ENCODE peak calls at places on chromosomes 11 and 22, in five cellular contexts. Y is aorta, D is mesendoderm, S is heart left ventricle, E is cardiac muscle cell. A is an unnamed sample.
A peak's percentile ranks its signal among the peaks of the same experiment; 100 is the strongest.

GRCh38 chr11:122213111-122213510 is 97.1 kb upstream of the BLID start:
- DNase-seq in S (no peak), Y (no peak), D (no peak), E (no peak), A (no peak)

GRCh38 chr11:77633856-77634425 is 3.7 kb downstream of the CLNS1A start:
- DNase-seq in Y (peak; percentile 54), D (no peak), S (no peak), E (no peak), A (no peak)

GRCh38 chr11:79461144-79461543 is 20.3 kb upstream of the TENM4 start:
- DNase-seq in E (peak; percentile 65), S (peak; percentile 12), Y (no peak), D (peak; percentile 64), A (no peak)

GRCh38 chr11:27230175-27230565 is 132.8 kb downstream of the CCDC34 start:
- DNase-seq in D (no peak), S (no peak), E (no peak), Y (no peak), A (no peak)

GRCh38 chr11:120964857-120965256 is 59.0 kb upstream of the TBCEL start:
- DNase-seq in D (no peak), E (no peak), Y (no peak), S (no peak), A (no peak)

GRCh38 chr11:95256204-95256819 is 25.3 kb upstream of the SESN3 start:
- DNase-seq in D (no peak), S (no peak), Y (no peak), E (no peak), A (no peak)

GRCh38 chr22:27970596-27971220 is 51.7 kb upstream of the PITPNB start:
- DNase-seq in E (no peak), S (no peak), D (no peak), Y (no peak), A (no peak)

GRCh38 chr11:108115495-108116140 is 5.7 kb upstream of the ACAT1 start:
- DNase-seq in S (peak; percentile 79), D (peak; percentile 22), E (peak; percentile 21), Y (peak; percentile 82), A (peak; percentile 94)

GRCh38 chr11:112962854-112963367 is 1.7 kb downstream of the NCAM1 start:
- DNase-seq in E (peak; percentile 85), D (peak; percentile 55), S (peak; percentile 77), Y (peak; percentile 63), A (peak; percentile 90)

GRCh38 chr22:17272511-17272991 is 53.3 kb upstream of the ADA2 start:
- DNase-seq in Y (no peak), E (peak; percentile 24), S (peak; percentile 2), D (peak; percentile 95), A (peak; percentile 27)

GRCh38 chr22:26892401-26893033 is 235.1 kb downstream of the MIAT start:
- DNase-seq in S (no peak), D (no peak), E (peak; percentile 23), Y (peak; percentile 63), A (peak; percentile 72)

GRCh38 chr11:36041988-36042606 is 98.2 kb downstream of the LDLRAD3 start:
- DNase-seq in Y (no peak), E (no peak), D (no peak), S (no peak), A (no peak)
- H3K4me1 ChIP-seq in Y (no peaks in the 10 kb centered on the region), E (peaks cover 10% of the 10 kb centered on the region), D (no peaks in the 10 kb centered on the region), S (peaks cover 4% of the 10 kb centered on the region), A (peaks cover 7% of the 10 kb centered on the region)

DNA sequence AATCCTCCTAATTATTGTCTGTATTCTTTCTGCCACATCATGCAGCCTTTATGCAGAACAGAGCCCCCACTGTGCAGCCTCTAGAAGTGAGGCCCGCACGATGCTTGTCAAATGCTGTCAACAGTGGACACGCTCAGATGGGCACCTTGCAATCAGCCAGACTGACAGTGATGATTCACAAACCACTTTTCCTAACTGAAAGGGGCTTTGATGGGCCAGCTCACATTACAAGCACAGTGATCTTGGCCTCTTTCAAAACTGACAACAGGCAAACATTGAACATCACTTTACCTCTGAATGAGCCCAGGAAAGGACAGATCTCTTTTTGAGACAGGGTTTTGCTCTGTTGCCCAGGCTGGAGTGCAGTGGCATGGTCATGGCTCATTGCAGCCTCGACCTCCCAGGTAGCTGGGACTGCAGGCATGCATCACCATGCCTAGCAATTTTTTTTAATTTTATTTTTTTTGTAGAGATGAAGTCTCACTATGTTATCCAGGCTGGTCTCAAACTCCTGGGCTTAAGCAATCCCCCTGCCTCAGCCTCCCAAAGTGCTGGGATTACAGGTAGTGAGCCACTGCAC is 18.0 kb upstream of the E2F8 start:
- DNase-seq in Y (no peak), E (no peak), S (no peak), D (no peak), A (no peak)
- H3K27me3 ChIP-seq in Y (no peaks in the 10 kb centered on the region), E (no peaks in the 10 kb centered on the region), S (no peaks in the 10 kb centered on the region), D (no peaks in the 10 kb centered on the region), A (no peaks in the 10 kb centered on the region)

GRCh38 chr11:15842345-15842744 is 514.0 kb downstream of the SOX6 start:
- DNase-seq in Y (no peak), E (no peak), S (no peak), D (no peak), A (no peak)
- H3K4me3 ChIP-seq in Y (no peak overlapping the region), E (no peak overlapping the region), S (no peak overlapping the region), D (no peak overlapping the region), A (no peak overlapping the region)

DNA sequence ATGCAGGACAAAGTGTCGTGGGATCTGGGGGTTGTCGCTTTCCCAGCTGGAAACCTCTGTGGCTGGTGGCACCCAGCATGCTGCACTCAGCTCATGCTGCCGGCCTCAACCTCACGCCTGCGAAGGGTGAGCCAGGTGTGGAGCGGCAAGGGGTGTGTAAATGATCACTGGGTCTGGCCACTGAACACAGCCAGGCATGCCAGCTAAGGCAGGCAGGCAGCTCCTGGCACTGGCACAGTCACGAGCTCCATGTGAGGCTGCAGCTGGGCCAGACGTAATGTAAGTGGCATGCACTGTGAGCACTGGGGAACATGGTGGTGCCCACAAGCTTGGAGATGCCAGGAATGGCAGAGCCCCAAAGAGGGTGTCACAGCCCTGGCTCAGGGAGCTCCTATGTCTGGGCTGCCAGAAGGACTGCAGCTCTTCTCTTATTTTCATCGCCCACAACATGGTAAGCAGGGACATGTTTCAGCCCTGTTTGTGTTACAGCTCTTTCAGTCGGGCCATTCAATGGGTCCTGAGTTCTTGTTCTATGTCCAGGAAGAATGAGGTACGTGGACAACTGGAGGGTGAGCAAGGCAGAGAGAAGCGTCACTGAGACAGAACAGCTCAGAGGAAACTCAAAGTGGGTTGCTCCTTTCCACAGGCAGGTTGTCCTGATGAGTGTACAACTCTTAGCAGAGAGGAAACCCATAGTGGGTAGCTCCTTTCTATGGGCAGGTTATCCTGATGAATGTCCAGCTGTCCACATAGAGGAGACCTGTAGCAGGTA is 403.8 kb downstream of the CNTN5 start:
- DNase-seq in Y (peak; percentile 49), E (no peak), S (peak; percentile 56), D (no peak), A (no peak)
- H3K4me1 ChIP-seq in Y (no peaks in the 10 kb centered on the region), E (peaks cover 13% of the 10 kb centered on the region), S (no peaks in the 10 kb centered on the region), D (peaks cover 1% of the 10 kb centered on the region), A (no peaks in the 10 kb centered on the region)

GRCh38 chr22:19577422-19577966 is 53.3 kb upstream of the CLDN5 start:
- DNase-seq in E (peak; percentile 11), S (no peak), Y (no peak), D (no peak), A (peak; percentile 32)

GRCh38 chr22:19571995-19572394 is 47.8 kb upstream of the CLDN5 start:
- DNase-seq in Y (no peak), D (no peak), E (no peak), S (peak; percentile 30), A (no peak)

GRCh38 chr22:19576460-19577421 is 52.5 kb upstream of the CLDN5 start:
- DNase-seq in S (peak; percentile 49), E (no peak), Y (no peak), D (peak; percentile 30), A (peak; percentile 63)

GRCh38 chr22:19571207-19571795 is 47.1 kb upstream of the CLDN5 start:
- DNase-seq in E (no peak), Y (no peak), S (no peak), D (no peak), A (no peak)

DNA sequence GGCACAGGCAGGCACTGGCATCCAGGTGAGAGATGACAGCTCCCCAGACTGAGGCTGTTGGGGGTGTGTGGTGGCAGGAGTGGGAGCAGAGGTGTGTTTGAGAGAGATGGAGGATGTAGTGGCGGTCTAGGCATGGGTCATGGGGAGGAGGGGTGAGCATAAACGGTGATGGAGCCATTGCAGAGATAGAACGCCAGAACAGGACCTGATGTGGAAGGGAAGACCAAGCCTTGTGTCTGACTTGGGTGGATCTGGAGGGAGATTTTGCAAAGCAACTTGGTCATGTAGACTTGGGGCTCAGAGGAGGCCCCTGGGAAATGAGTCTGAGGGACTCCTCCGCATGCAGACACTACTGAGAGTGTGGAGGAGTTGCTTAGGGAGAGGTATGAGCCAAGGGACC is 50.0 kb upstream of the CLDN5 start:
- DNase-seq in D (no peak), S (no peak), Y (no peak), E (no peak), A (no peak)
- H3K27me3 ChIP-seq in D (no peaks in the 10 kb centered on the region), S (no peaks in the 10 kb centered on the region), Y (no peaks in the 10 kb centered on the region), E (no peaks in the 10 kb centered on the region), A (peaks cover 28% of the 10 kb centered on the region)

DNA sequence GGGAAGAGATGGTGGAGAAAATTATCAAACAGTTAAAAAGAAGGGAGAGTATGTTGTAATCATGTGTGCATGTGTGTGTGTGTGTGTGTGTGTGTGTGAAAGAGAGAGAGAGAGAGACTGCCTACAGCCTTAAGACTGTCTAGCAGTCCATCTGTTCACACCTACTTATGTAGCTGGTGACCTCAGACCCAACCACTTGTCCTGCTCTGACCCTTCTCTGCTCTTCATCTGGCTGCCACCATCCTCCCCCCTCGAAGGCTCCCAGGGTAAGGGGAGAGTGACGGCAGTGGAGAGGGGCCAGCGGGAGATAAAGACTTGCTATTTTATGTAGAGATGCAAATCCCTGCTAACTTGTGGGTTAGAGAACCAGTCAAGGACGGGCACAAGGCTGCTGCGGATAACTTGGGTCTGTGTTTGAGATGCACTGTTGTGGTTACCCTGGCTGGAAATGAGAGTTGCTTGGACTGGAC is 24.9 kb upstream of the GRAMD1B start:
- DNase-seq in S (peak; percentile 78), E (peak; percentile 96), Y (no peak), D (peak; percentile 82), A (no peak)
- H3K4me3 ChIP-seq in S (peak overlapping the region; percentile 24), E (peak overlapping the region; percentile 10), Y (no peak overlapping the region), D (no peak overlapping the region), A (no peak overlapping the region)

DNA sequence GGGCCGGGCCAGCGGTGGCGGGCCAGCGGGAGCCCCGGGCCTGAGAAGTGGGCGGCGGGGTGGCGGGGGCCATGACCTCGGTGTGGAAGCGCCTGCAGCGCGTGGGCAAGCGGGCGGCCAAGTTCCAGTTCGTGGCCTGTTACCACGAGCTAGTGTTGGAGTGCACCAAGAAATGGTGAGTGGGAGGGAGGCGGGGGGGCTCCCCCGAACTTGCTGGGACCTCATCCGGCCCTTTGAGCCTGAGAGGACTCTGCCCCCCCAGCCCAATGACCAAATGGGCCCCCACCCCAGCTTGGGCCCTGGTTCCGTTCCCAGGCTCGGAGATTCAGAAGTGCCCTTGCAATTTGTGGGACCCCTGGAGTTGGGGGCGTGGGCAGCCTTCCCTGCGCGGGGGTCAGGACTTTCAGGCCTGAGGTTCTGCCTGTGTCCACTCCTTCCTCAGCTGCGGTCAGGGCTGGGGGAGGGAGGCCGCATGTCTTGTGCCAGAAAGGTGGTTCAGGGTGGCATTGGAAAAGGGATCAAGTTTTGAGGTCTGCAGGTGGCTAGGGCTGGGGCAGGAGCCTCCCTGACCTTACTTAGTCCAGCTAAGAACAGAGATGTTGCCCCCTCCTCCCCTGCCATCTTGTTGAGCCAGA is 496 bp downstream of the EHBP1L1 start:
- DNase-seq in Y (no peak), E (no peak), S (peak; percentile 45), D (no peak), A (peak; percentile 84)
- H3K4me1 ChIP-seq in Y (no peaks in the 10 kb centered on the region), E (peaks cover 18% of the 10 kb centered on the region), S (peaks cover 71% of the 10 kb centered on the region), D (peaks cover 5% of the 10 kb centered on the region), A (peaks cover 76% of the 10 kb centered on the region)